ENCODE peak calls at places on chromosomes 1 and 21, in seven cellular contexts. Z is K562, Q is GM12878, C is WTC11, S is A549, N is HepG2, Y is SK-N-SH. E is an unnamed sample.

GRCh38 chr1:207015791-207016190 is 16.8 kb downstream of the C1orf116 start:
- DNase-seq in N (no peak), Y (no peak), Z (no peak), C (no peak), S (no peak), Q (no peak), E (no peak)

GRCh38 chr1:94309829-94310569 is 72.6 kb upstream of the ARHGAP29 start:
- DNase-seq in Z (no peak), S (no peak), C (no peak), N (no peak), Y (no peak), Q (no peak), E (no peak)

GRCh38 chr1:38009088-38009840 is 3.3 kb upstream of the UTP11 start:
- DNase-seq in C (peak; percentile 15), Q (no peak), N (no peak), Y (no peak), S (no peak), Z (peak; percentile 83), E (peak; percentile 77)

GRCh38 chr21:21003701-21004100 is 5.5 kb downstream of the NCAM2 start:
- DNase-seq in Z (peak; percentile 31), C (peak; percentile 24), Y (peak; percentile 31), N (peak; percentile 29), S (peak; percentile 16), Q (no peak), E (peak; percentile 6)

GRCh38 chr1:199122532-199123311 is 483.9 kb downstream of the PTPRC start:
- DNase-seq in N (no peak), Z (no peak), Y (no peak), C (no peak), Q (no peak), S (no peak), E (no peak)

GRCh38 chr1:66350001-66350547 is 183.9 kb upstream of the SGIP1 start:
- DNase-seq in S (no peak), Q (no peak), C (no peak), Y (no peak), N (no peak), Z (no peak), E (peak; percentile 93)

GRCh38 chr21:39347537-39347936 is 1.4 kb downstream of the HMGN1 start:
- DNase-seq in C (no peak), Q (no peak), N (no peak), S (no peak), Y (no peak), Z (no peak), E (peak; percentile 22)

GRCh38 chr1:27600500-27601175 is 3.3 kb downstream of the AHDC1 start:
- DNase-seq in S (no peak), C (no peak), Q (no peak), Z (peak; percentile 71), N (peak; percentile 34), Y (peak; percentile 77), E (peak; percentile 51)

GRCh38 chr1:213649373-213649772 is 338.4 kb upstream of the PROX1 start:
- DNase-seq in S (no peak), Q (no peak), C (no peak), N (no peak), Z (peak; percentile 2), Y (no peak), E (no peak)

GRCh38 chr1:207853372-207853757 is 57.6 kb downstream of the CD34 start:
- DNase-seq in Q (no peak), N (no peak), S (no peak), Z (no peak), Y (no peak), C (no peak), E (peak; percentile 42)

GRCh38 chr21:28371713-28372112 is 621.0 kb downstream of the LTN1 start:
- DNase-seq in N (no peak), Q (no peak), Z (no peak), C (no peak), Y (no peak), S (no peak), E (no peak)

GRCh38 chr1:27299385-27300252 is 22.3 kb upstream of the TMEM222 start:
- DNase-seq in Q (no peak), N (peak; percentile 53), S (peak; percentile 75), C (peak; percentile 41), Y (peak; percentile 78), Z (no peak), E (peak; percentile 9)

GRCh38 chr1:85544689-85545203 is 35.8 kb upstream of the CCN1 start:
- DNase-seq in Y (no peak), S (peak; percentile 54), Z (no peak), N (peak; percentile 46), C (no peak), Q (no peak), E (peak; percentile 23)

GRCh38 chr1:178230881-178231409 is 137.0 kb downstream of the RASAL2 start:
- DNase-seq in Y (no peak), C (no peak), N (no peak), Z (no peak), Q (no peak), S (no peak), E (no peak)

GRCh38 chr1:208799186-208799585 is 555.0 kb upstream of the PLXNA2 start:
- DNase-seq in S (no peak), Q (no peak), Y (no peak), Z (no peak), C (no peak), N (no peak), E (no peak)

GRCh38 chr1:8472668-8473067 is 154.8 kb downstream of the SLC45A1 start:
- DNase-seq in S (no peak), Y (no peak), C (no peak), Q (no peak), Z (no peak), N (no peak), E (no peak)

GRCh38 chr1:238914346-238914745 is 472.0 kb upstream of the CHRM3 start:
- DNase-seq in C (no peak), Q (no peak), N (no peak), S (no peak), Y (no peak), Z (no peak), E (no peak)

GRCh38 chr1:238913210-238913609 is 473.2 kb upstream of the CHRM3 start:
- DNase-seq in S (no peak), Y (no peak), Z (no peak), Q (no peak), N (no peak), C (no peak), E (no peak)

GRCh38 chr1:238916828-238917227 is 469.5 kb upstream of the CHRM3 start:
- DNase-seq in N (no peak), C (no peak), Z (no peak), Q (no peak), S (no peak), Y (no peak), E (no peak)

DNA sequence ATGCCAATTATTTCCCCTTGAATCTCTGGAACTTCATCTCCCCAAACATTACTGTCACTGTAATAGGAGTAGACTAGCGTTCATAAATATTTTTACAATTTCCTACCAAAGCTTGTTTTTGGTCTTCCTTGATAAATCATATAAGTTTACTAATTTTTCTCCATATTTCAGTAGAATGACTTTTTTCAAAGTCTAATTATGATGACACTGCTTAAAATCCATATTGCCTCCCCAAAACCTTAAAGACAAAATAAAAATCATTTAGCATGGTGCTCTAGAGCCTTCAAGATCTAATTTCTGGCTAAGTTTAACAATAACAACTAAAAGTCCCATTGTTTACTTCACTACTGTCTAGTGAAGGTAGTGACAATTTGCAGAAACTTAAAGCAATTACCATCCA is 474.2 kb upstream of the CHRM3 start:
- DNase-seq in Z (no peak), N (no peak), Y (no peak), S (no peak), Q (no peak), C (no peak), E (no peak)
- TF ChIP-seq MAX in Z (no peak), N (no peak), Y (no peak), S (no peak), Q (no peak), C (no peak), E (no peak)

DNA sequence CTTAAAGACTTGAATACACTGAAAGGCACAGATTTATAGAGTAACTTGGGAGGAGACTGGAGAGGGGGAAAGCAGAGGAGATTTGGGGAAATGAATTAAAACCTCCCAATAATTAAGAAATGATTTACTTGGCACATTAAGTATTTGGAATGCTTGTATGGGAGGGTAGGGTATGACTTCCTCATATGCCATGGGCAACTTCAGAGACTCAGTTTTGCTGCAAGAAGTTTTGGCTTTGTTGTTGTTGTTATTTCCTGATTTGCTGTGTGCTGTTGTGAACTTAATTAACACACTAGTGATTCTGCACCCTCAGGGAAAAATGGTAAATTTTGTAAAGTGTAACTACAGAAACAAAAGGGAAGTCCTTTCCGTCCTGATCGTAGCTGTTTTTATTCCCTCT is 157.5 kb upstream of the LMO4 start:
- DNase-seq in Z (no peak), S (no peak), C (no peak), Q (no peak), Y (no peak), N (no peak), E (no peak)
- TF ChIP-seq MAX in Z (no peak), S (no peak), C (no peak), Q (no peak), Y (no peak), N (no peak), E (no peak)

GRCh38 chr1:247371801-247372259 is 40.2 kb upstream of the ZNF496 start:
- DNase-seq in S (no peak), C (no peak), Y (no peak), N (no peak), Z (no peak), Q (no peak), E (no peak)

GRCh38 chr1:247366926-247367325 is 35.3 kb upstream of the ZNF496 start:
- DNase-seq in Q (no peak), N (no peak), S (no peak), Z (no peak), Y (no peak), C (no peak), E (no peak)

GRCh38 chr1:247367786-247368342 is 36.2 kb upstream of the ZNF496 start:
- DNase-seq in C (no peak), S (no peak), N (no peak), Z (no peak), Q (no peak), Y (no peak), E (no peak)

GRCh38 chr1:247370786-247371732 is 39.4 kb upstream of the ZNF496 start:
- DNase-seq in S (no peak), N (no peak), Y (no peak), Z (no peak), C (no peak), Q (no peak), E (no peak)

DNA sequence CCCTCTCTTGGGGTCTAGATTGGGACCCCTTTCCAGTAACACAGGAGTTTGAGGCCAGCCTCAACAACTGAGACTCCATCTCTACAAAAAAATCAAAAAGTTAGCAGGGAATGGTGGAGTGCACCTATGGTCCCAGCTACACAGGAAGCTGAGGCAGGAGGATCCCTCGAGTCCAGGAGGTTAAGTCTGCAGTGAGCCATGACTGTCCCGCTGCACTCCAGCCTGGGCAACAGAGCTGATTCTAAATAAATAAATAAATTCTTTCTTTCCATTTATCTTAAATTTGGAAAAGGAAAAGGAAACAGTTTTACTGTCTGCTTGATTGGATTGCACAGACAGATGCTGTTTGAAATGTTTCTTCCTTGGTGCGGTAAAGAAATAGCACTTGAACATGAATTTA is 36.8 kb upstream of the ZNF496 start:
- DNase-seq in Z (no peak), N (no peak), Q (no peak), Y (no peak), C (no peak), S (no peak), E (no peak)
- TF ChIP-seq MAX in Z (no peak), N (no peak), Q (no peak), Y (no peak), C (no peak), S (no peak), E (no peak)

DNA sequence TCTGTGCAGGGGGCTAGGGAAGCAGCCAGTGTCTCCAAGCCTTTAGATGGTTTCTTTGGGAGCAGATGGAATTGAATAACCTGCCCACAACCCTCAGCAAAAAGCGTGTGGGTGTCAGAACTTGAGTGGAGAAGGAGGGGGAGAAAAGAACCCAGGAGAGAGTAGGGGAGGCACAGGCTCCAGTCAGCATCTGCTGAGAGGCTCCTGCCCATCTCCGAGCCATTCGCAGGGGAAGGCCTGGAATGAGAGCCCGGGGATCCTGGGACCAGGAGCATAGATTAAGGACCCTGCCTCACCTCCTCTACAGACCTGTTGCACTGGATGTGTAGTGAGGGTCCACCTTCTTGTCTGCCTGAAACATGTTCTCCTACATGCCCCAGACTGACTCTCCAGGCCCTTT is 16.3 kb downstream of the TMEM81 start:
- DNase-seq in Z (no peak), N (no peak), Y (peak; percentile 16), S (no peak), C (no peak), Q (no peak), E (no peak)
- TF ChIP-seq MAX in Z (no peak), N (no peak), Y (no peak), S (no peak), C (no peak), Q (no peak), E (no peak)